ENCODE peak calls at places on chromosomes 11 and 22, in four cellular contexts. V is esophagus squamous epithelium, H is heart left ventricle, C is uterus. A is an unnamed sample.
A peak's percentile ranks its signal among the peaks of the same experiment; 100 is the strongest.

GRCh38 chr11:80816454-80816847 is 1375.6 kb upstream of the TENM4 start:
- DNase-seq in H (no peak), C (no peak), V (no peak), A (no peak)

GRCh38 chr11:58330861-58331260 is 28.0 kb downstream of the OR5B17 start:
- DNase-seq in H (no peak), V (no peak), C (no peak), A (no peak)

GRCh38 chr11:44726278-44727113 is at the start of gene TSPAN18:
- DNase-seq in H (peak; percentile 37), C (peak; percentile 43), V (no peak), A (no peak)

GRCh38 chr11:65920035-65920802 is 993 bp downstream of the DRAP1 start:
- DNase-seq in V (no peak), H (no peak), C (peak; percentile 35), A (no peak)

GRCh38 chr11:61972796-61973602 is 5.6 kb upstream of the FTH1 start:
- DNase-seq in V (no peak), H (no peak), C (no peak), A (peak; percentile 72)

GRCh38 chr11:13216019-13217006 is 61.3 kb upstream of the BMAL1 start:
- DNase-seq in V (no peak), H (no peak), C (no peak), A (no peak)

GRCh38 chr11:10728779-10729472 is 22.1 kb upstream of the CTR9 start:
- DNase-seq in C (no peak), H (no peak), V (no peak), A (no peak)

GRCh38 chr11:68469642-68470041 is 9.1 kb downstream of the PPP6R3 start:
- DNase-seq in H (no peak), C (no peak), V (no peak), A (no peak)

GRCh38 chr22:38115423-38116205 is 5.1 kb upstream of the BAIAP2L2 start:
- DNase-seq in C (no peak), V (no peak), H (no peak), A (no peak)

GRCh38 chr22:17563936-17564391 is 666 bp downstream of the SLC25A18 start:
- DNase-seq in V (no peak), C (peak; percentile 82), H (no peak), A (no peak)

GRCh38 chr22:23438216-23438615 is 141.9 kb downstream of the IGLL1 start:
- DNase-seq in H (no peak), V (no peak), C (no peak), A (no peak)

GRCh38 chr11:65927904-65928397 is 8.7 kb downstream of the DRAP1 start:
- DNase-seq in H (peak; percentile 51), V (no peak), C (no peak), A (no peak)

GRCh38 chr11:67268036-67268683 is 1.9 kb downstream of the GRK2 start:
- DNase-seq in H (peak; percentile 28), V (no peak), C (peak; percentile 17), A (no peak)
- TF ChIP-seq POLR2A in H (no peak), V (no peak), C (no peak), A (no peak)

GRCh38 chr11:6895010-6895409 is 2.7 kb upstream of the OR2D2 start:
- DNase-seq in H (no peak), V (no peak), C (no peak), A (no peak)

GRCh38 chr11:6898911-6899310 is 6.6 kb upstream of the OR2D2 start:
- DNase-seq in C (no peak), H (no peak), V (no peak), A (no peak)

GRCh38 chr11:6900327-6900999 is 8.2 kb upstream of the OR2D2 start:
- DNase-seq in V (no peak), H (no peak), C (no peak), A (no peak)
- TF ChIP-seq CTCF in V (no peak), H (no peak), C (no peak), A (no peak)

GRCh38 chr22:37018815-37019308 is 385 bp downstream of the TST start:
- DNase-seq in C (peak; percentile 79), V (no peak), H (peak; percentile 81), A (no peak)
- TF ChIP-seq POLR2A in C (no peak), V (no peak), H (no peak), A (no peak)

GRCh38 chr11:34044664-34045485 is 6.7 kb upstream of the CAPRIN1 start:
- DNase-seq in V (no peak), C (no peak), H (no peak), A (no peak)
- TF ChIP-seq CTCF in V (no peak), C (no peak), H (no peak), A (no peak)

DNA sequence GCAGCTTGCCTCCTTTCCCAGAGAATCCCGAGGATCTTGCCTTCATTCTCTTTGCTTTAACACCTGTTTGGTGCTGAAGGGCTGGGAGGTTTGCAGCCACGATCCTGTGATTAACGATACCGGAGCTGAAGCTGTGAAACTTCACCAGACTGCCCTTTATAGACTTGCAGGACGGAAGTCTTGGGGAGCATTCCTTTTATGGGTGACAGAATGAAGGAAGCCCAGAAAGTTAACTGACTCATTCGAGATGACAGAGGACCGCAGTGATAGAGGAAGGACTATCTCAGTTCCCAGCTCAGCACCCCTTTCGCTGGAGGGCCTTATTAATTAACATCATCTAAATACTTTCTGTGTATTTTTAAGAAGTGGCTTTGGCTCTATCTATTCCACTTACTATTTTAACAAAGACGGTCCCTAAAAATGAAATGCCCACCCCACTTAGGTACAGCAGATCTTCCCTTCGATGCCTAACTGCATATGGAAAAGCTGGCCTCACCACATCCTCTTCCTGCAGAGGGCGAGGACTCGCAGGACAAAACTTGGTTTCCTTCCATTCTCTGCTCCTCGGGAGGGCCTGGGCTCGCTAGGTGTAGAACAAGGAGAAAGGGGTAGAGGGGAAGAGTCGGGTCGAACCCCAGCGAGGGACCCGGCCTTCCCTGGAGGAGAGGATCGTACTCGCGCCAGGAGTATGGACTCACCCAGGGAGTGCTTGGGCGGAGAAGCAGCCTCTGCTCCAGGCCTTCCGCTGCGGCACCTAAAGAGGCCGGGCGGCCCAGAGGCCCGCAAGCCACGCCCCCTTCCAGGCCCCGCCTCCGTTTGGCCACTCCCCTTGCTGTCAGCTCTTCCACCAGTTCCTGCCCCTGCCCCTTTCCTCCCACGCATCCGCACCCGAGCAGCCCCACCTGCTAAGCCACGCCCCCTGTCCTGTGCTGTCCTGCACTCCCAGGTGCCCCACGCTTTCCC is 30.7 kb upstream of the USP47 start:
- DNase-seq in C (no peak), H (no peak), V (no peak), A (no peak)
- TF ChIP-seq POLR2A in C (no peak), H (no peak), V (no peak), A (no peak)